ENCODE peak calls at places on chromosomes 2 and 18, in six cellular contexts. L, X, D, P, T and U are unnamed samples.

GRCh38 chr2:27211241-27211942 is 449 bp upstream of the ATRAID start:
- DNase-seq in P (peak), D (no peak), L (no peak), X (no peak), T (no peak), U (no peak)

GRCh38 chr2:134736167-134736885 is 17.5 kb upstream of the TMEM163 start:
- DNase-seq in D (no peak), T (no peak), P (peak), X (peak), L (peak), U (no peak)

GRCh38 chr2:237450583-237450982 is 36.5 kb upstream of the MLPH start:
- DNase-seq in X (no peak), D (no peak), L (no peak), T (no peak), P (no peak), U (no peak)

GRCh38 chr18:56538756-56539155 is 99.6 kb downstream of the TXNL1 start:
- DNase-seq in P (no peak), L (no peak), T (no peak), X (no peak), D (no peak), U (no peak)

GRCh38 chr2:171225302-171225980 is 64.7 kb upstream of the TLK1 start:
- DNase-seq in D (no peak), L (peak), P (peak), T (no peak), X (peak), U (no peak)

GRCh38 chr2:187442378-187442777 is 5.7 kb downstream of the CALCRL start:
- DNase-seq in P (no peak), T (no peak), X (no peak), L (no peak), D (no peak), U (no peak)

GRCh38 chr2:165357758-165358157 is 111.7 kb upstream of the CSRNP3 start:
- DNase-seq in D (no peak), X (peak), L (no peak), T (no peak), P (peak), U (no peak)

GRCh38 chr2:113175101-113175628 is 1.4 kb downstream of the PSD4 start:
- DNase-seq in X (no peak), L (peak), T (no peak), P (peak), D (no peak), U (no peak)

GRCh38 chr2:10934308-10934978 is 22.7 kb downstream of the KCNF1 start:
- DNase-seq in L (peak), D (no peak), X (no peak), P (no peak), T (no peak), U (no peak)

GRCh38 chr2:121649402-121649651 is at the start of gene CLASP1:
- DNase-seq in L (peak), T (peak), X (peak), P (peak), D (peak), U (peak)

GRCh38 chr2:202172439-202173191 is 65.8 kb downstream of the SUMO1 start:
- DNase-seq in L (no peak), P (no peak), D (no peak), X (peak), T (no peak), U (no peak)

GRCh38 chr2:207951734-207952480 is 73.4 kb downstream of the PLEKHM3 start:
- DNase-seq in D (no peak), T (no peak), X (no peak), L (peak), P (no peak), U (no peak)

GRCh38 chr2:4381773-4382172 is 678.4 kb downstream of the DCDC2C start:
- DNase-seq in L (no peak), X (no peak), P (no peak), T (no peak), D (no peak), U (no peak)

GRCh38 chr2:144629937-144630336 is 110.0 kb upstream of the ZEB2 start:
- DNase-seq in D (no peak), L (no peak), X (no peak), T (no peak), P (no peak), U (no peak)

GRCh38 chr2:27241761-27242613 is 20.9 kb downstream of the SLC30A3 start:
- DNase-seq in P (no peak), L (no peak), T (no peak), X (no peak), D (no peak), U (no peak)

GRCh38 chr18:29003194-29003593 is 826.3 kb upstream of the CDH2 start:
- DNase-seq in L (no peak), P (no peak), T (no peak), D (no peak), X (no peak), U (no peak)

GRCh38 chr2:236998250-236998649 is 87.4 kb upstream of the COPS8 start:
- DNase-seq in P (no peak), X (peak), D (no peak), L (no peak), T (no peak), U (no peak)

GRCh38 chr2:64731746-64732145 is 78.0 kb upstream of the SERTAD2 start:
- DNase-seq in T (no peak), L (peak), D (no peak), X (no peak), P (no peak), U (no peak)

GRCh38 chr2:96138146-96139145 is at the start of gene ASTL:
- DNase-seq in D (peak), P (no peak), T (peak), X (peak), L (no peak), U (peak)

GRCh38 chr2:128322651-128323491 is 4.2 kb upstream of the HS6ST1 start:
- DNase-seq in P (no peak), L (no peak), X (no peak), D (no peak), T (no peak), U (peak)

GRCh38 chr2:238498188-238498587 is 71.5 kb downstream of the ASB1 start:
- DNase-seq in P (no peak), L (no peak), T (no peak), X (no peak), D (no peak), U (no peak)

GRCh38 chr2:201467666-201468065 is 16.1 kb downstream of the STRADB start:
- DNase-seq in D (no peak), L (no peak), T (no peak), X (no peak), P (no peak), U (no peak)

GRCh38 chr2:140737006-140737405 is 1393.8 kb downstream of the LRP1B start:
- DNase-seq in P (no peak), T (no peak), L (peak), D (no peak), X (no peak), U (no peak)

GRCh38 chr18:12283256-12283655 is 24.8 kb upstream of the TUBB6 start:
- DNase-seq in X (no peak), P (peak), T (no peak), D (no peak), L (no peak), U (no peak)

GRCh38 chr2:224405841-224406370 is 4.0 kb upstream of the FAM124B start:
- DNase-seq in P (peak), X (no peak), L (peak), T (no peak), D (no peak), U (no peak)

GRCh38 chr2:28089486-28089885 is 199.0 kb downstream of the BABAM2 start:
- DNase-seq in L (no peak), X (no peak), P (no peak), T (no peak), D (no peak), U (no peak)

GRCh38 chr2:203818656-203819055 is 48.9 kb upstream of the CTLA4 start:
- DNase-seq in T (no peak), P (no peak), X (no peak), L (no peak), D (no peak), U (no peak)

GRCh38 chr2:121276341-121276740 is 8.7 kb downstream of the TFCP2L1 start:
- DNase-seq in D (no peak), T (no peak), X (no peak), P (no peak), L (no peak), U (no peak)

GRCh38 chr2:160932960-160933359 is 227.3 kb upstream of the TANK start:
- DNase-seq in T (no peak), L (no peak), D (no peak), P (no peak), X (peak), U (no peak)

GRCh38 chr18:7255054-7255453 is 24.2 kb downstream of the LRRC30 start:
- DNase-seq in X (no peak), D (no peak), L (no peak), T (no peak), P (no peak), U (no peak)

GRCh38 chr2:11571170-11571569 is 37.3 kb downstream of the GREB1 start:
- DNase-seq in X (no peak), L (no peak), T (peak), D (no peak), P (no peak), U (no peak)

GRCh38 chr2:191569025-191569424 is 108.9 kb upstream of the NABP1 start:
- DNase-seq in P (peak), T (no peak), D (no peak), X (no peak), L (no peak), U (no peak)

GRCh38 chr2:224163573-224164307 is 124.7 kb upstream of the SERPINE2 start:
- DNase-seq in X (peak), P (peak), L (no peak), T (no peak), D (no peak), U (no peak)

GRCh38 chr2:218920504-218920903 is 39.0 kb upstream of the CDK5R2 start:
- DNase-seq in T (no peak), D (no peak), L (no peak), X (no peak), P (no peak), U (no peak)